ENCODE peak calls at places on chromosomes 6 and 20, in four cellular contexts. One of them, this sample, is unnamed.

GRCh38 chr6:170423814-170424633 is 117.5 kb downstream of the FAM120B start:
- DNase-seq in ovary: peak; percentile 41
- DNase-seq in endodermal cell: peak; percentile 49
- DNase-seq in uterus: no peak
- DNase-seq in this sample: peak; percentile 30

GRCh38 chr20:50701055-50701963 is 10.0 kb upstream of the RIPOR3 start:
- DNase-seq in ovary: no peak
- DNase-seq in endodermal cell: no peak
- DNase-seq in uterus: no peak
- DNase-seq in this sample: no peak

GRCh38 chr6:143564484-143565017 is 53.0 kb upstream of the FUCA2 start:
- DNase-seq in ovary: no peak
- DNase-seq in endodermal cell: no peak
- DNase-seq in uterus: no peak
- DNase-seq in this sample: peak; percentile 64

GRCh38 chr6:93295631-93296030 is 123.7 kb downstream of the EPHA7 start:
- DNase-seq in ovary: no peak
- DNase-seq in endodermal cell: no peak
- DNase-seq in uterus: no peak
- DNase-seq in this sample: no peak

GRCh38 chr20:49435639-49436038 is 46.8 kb downstream of the KCNB1 start:
- DNase-seq in ovary: no peak
- DNase-seq in endodermal cell: peak; percentile 64
- DNase-seq in uterus: no peak
- DNase-seq in this sample: no peak

GRCh38 chr6:134436281-134436815 is 118.4 kb upstream of the SGK1 start:
- DNase-seq in ovary: peak; percentile 60
- DNase-seq in endodermal cell: no peak
- DNase-seq in uterus: peak; percentile 28
- DNase-seq in this sample: no peak

GRCh38 chr6:115908906-115909559 is 151.7 kb downstream of the FRK start:
- DNase-seq in ovary: no peak
- DNase-seq in endodermal cell: no peak
- DNase-seq in uterus: no peak
- DNase-seq in this sample: no peak

GRCh38 chr6:116239256-116239655 is 14.6 kb downstream of the TSPYL4 start:
- DNase-seq in ovary: no peak
- DNase-seq in endodermal cell: no peak
- DNase-seq in uterus: no peak
- DNase-seq in this sample: no peak

GRCh38 chr6:38688579-38689087 is 14.3 kb downstream of the GLO1 start:
- DNase-seq in ovary: no peak
- DNase-seq in endodermal cell: peak; percentile 61
- DNase-seq in uterus: no peak
- DNase-seq in this sample: no peak

GRCh38 chr6:89984926-89985743 is 90.9 kb downstream of the GJA10 start:
- DNase-seq in ovary: no peak
- DNase-seq in endodermal cell: no peak
- DNase-seq in uterus: peak; percentile 35
- DNase-seq in this sample: peak; percentile 87

GRCh38 chr6:169886631-169887227 is 135.3 kb downstream of the ERMARD start:
- DNase-seq in ovary: no peak
- DNase-seq in endodermal cell: no peak
- DNase-seq in uterus: no peak
- DNase-seq in this sample: no peak

GRCh38 chr6:53492860-53493634 is 51.9 kb downstream of the GCLC start:
- DNase-seq in ovary: peak; percentile 22
- DNase-seq in endodermal cell: peak; percentile 65
- DNase-seq in uterus: no peak
- DNase-seq in this sample: no peak

GRCh38 chr20:50559149-50559548 is 49.0 kb downstream of the PTPN1 start:
- DNase-seq in ovary: no peak
- DNase-seq in endodermal cell: no peak
- DNase-seq in uterus: no peak
- DNase-seq in this sample: no peak

GRCh38 chr6:75673885-75674284 is 72.2 kb downstream of the SENP6 start:
- DNase-seq in ovary: no peak
- DNase-seq in endodermal cell: no peak
- DNase-seq in uterus: no peak
- DNase-seq in this sample: no peak

GRCh38 chr20:47220161-47220582 is 136.3 kb downstream of the ZMYND8 start:
- DNase-seq in ovary: no peak
- DNase-seq in endodermal cell: peak; percentile 87
- DNase-seq in uterus: no peak
- DNase-seq in this sample: peak; percentile 59

GRCh38 chr6:17427062-17427461 is 33.7 kb downstream of the CAP2 start:
- DNase-seq in ovary: no peak
- DNase-seq in endodermal cell: no peak
- DNase-seq in uterus: no peak
- DNase-seq in this sample: no peak

GRCh38 chr20:19414600-19414999 is 202.2 kb downstream of the SLC24A3 start:
- DNase-seq in ovary: no peak
- DNase-seq in endodermal cell: no peak
- DNase-seq in uterus: no peak
- DNase-seq in this sample: no peak

GRCh38 chr6:156400487-156400886 is 376.7 kb upstream of the ARID1B start:
- DNase-seq in ovary: no peak
- DNase-seq in endodermal cell: no peak
- DNase-seq in uterus: no peak
- DNase-seq in this sample: no peak

GRCh38 chr6:156402227-156402626 is 375.0 kb upstream of the ARID1B start:
- DNase-seq in ovary: no peak
- DNase-seq in endodermal cell: peak; percentile 66
- DNase-seq in uterus: no peak
- DNase-seq in this sample: no peak

GRCh38 chr6:156406099-156406498 is 371.1 kb upstream of the ARID1B start:
- DNase-seq in ovary: no peak
- DNase-seq in endodermal cell: no peak
- DNase-seq in uterus: no peak
- DNase-seq in this sample: no peak

GRCh38 chr6:156406688-156407087 is 370.5 kb upstream of the ARID1B start:
- DNase-seq in ovary: no peak
- DNase-seq in endodermal cell: no peak
- DNase-seq in uterus: no peak
- DNase-seq in this sample: no peak

GRCh38 chr6:156402628-156403027 is 374.6 kb upstream of the ARID1B start:
- DNase-seq in ovary: no peak
- DNase-seq in endodermal cell: no peak
- DNase-seq in uterus: no peak
- DNase-seq in this sample: no peak
- H3K27me3 ChIP-seq in ovary: no peaks in the 10 kb centered on the region
- H3K27me3 ChIP-seq in endodermal cell: no peaks in the 10 kb centered on the region
- H3K27me3 ChIP-seq in uterus: no peaks in the 10 kb centered on the region
- H3K27me3 ChIP-seq in this sample: no peaks in the 10 kb centered on the region

GRCh38 chr20:35885212-35885611 is 69.1 kb downstream of the SCAND1 start:
- DNase-seq in ovary: no peak
- DNase-seq in endodermal cell: no peak
- DNase-seq in uterus: no peak
- DNase-seq in this sample: no peak

GRCh38 chr20:35883778-35884540 is 70.3 kb downstream of the SCAND1 start:
- DNase-seq in ovary: peak; percentile 87
- DNase-seq in endodermal cell: peak; percentile 89
- DNase-seq in uterus: peak; percentile 89
- DNase-seq in this sample: peak; percentile 81

GRCh38 chr20:35883341-35883777 is 70.9 kb downstream of the SCAND1 start:
- DNase-seq in ovary: no peak
- DNase-seq in endodermal cell: no peak
- DNase-seq in uterus: no peak
- DNase-seq in this sample: no peak

GRCh38 chr20:35886537-35886936 is 67.8 kb downstream of the SCAND1 start:
- DNase-seq in ovary: no peak
- DNase-seq in endodermal cell: no peak
- DNase-seq in uterus: no peak
- DNase-seq in this sample: peak; percentile 70

GRCh38 chr20:35884541-35884865 is 69.8 kb downstream of the SCAND1 start:
- DNase-seq in ovary: no peak
- DNase-seq in endodermal cell: no peak
- DNase-seq in uterus: no peak
- DNase-seq in this sample: no peak
- H3K4me3 ChIP-seq in ovary: no peak overlapping the region
- H3K4me3 ChIP-seq in endodermal cell: no peak overlapping the region
- H3K4me3 ChIP-seq in uterus: no peak overlapping the region
- H3K4me3 ChIP-seq in this sample: no peak overlapping the region

GRCh38 chr20:35226126-35226774 is at the start of gene MMP24:
- DNase-seq in ovary: no peak
- DNase-seq in endodermal cell: peak; percentile 74
- DNase-seq in uterus: no peak
- DNase-seq in this sample: no peak
- H3K27me3 ChIP-seq in ovary: no peaks in the 10 kb centered on the region
- H3K27me3 ChIP-seq in endodermal cell: peaks cover 56% of the 10 kb centered on the region
- H3K27me3 ChIP-seq in uterus: peaks cover 3% of the 10 kb centered on the region
- H3K27me3 ChIP-seq in this sample: no peaks in the 10 kb centered on the region

GRCh38 chr6:26330835-26331808 is 33.9 kb upstream of the BTN3A2 start:
- DNase-seq in ovary: no peak
- DNase-seq in endodermal cell: peak; percentile 86
- DNase-seq in uterus: no peak
- DNase-seq in this sample: no peak
- H3K4me3 ChIP-seq in ovary: no peak overlapping the region
- H3K4me3 ChIP-seq in endodermal cell: peak overlapping the region; percentile 98
- H3K4me3 ChIP-seq in uterus: no peak overlapping the region
- H3K4me3 ChIP-seq in this sample: no peak overlapping the region

GRCh38 chr20:64091340-64091739 is 7.1 kb upstream of the LKAAEAR1 start:
- DNase-seq in ovary: no peak
- DNase-seq in endodermal cell: no peak
- DNase-seq in uterus: no peak
- DNase-seq in this sample: no peak
- H3K27me3 ChIP-seq in ovary: no peaks in the 10 kb centered on the region
- H3K27me3 ChIP-seq in endodermal cell: peaks cover 15% of the 10 kb centered on the region
- H3K27me3 ChIP-seq in uterus: no peaks in the 10 kb centered on the region
- H3K27me3 ChIP-seq in this sample: no peaks in the 10 kb centered on the region